ENCODE peak calls at places on chromosomes 12 and 14, in eight cellular contexts. Z, P, R, N, Q, T, M and B are unnamed samples.
A peak's percentile ranks its signal among the peaks of the same experiment; 100 is the strongest.

GRCh38 chr12:64650762-64651161 is 40.5 kb downstream of the RASSF3 start:
- DNase-seq in T (no peak), R (no peak), Q (no peak), P (peak; percentile 48), M (no peak), N (no peak), Z (no peak), B (no peak)

GRCh38 chr14:37150414-37150813 is 22.0 kb downstream of the SLC25A21 start:
- DNase-seq in N (peak; percentile 62), Q (peak; percentile 69), M (peak; percentile 13), Z (peak; percentile 63), R (no peak), P (peak; percentile 65), T (no peak), B (no peak)

GRCh38 chr14:100819829-100820475 is 6.0 kb upstream of the MEG3 start:
- DNase-seq in N (no peak), M (no peak), R (no peak), Z (no peak), Q (no peak), T (no peak), P (no peak), B (no peak)

GRCh38 chr12:8609061-8609570 is 3.5 kb downstream of the AICDA start:
- DNase-seq in T (no peak), Q (peak; percentile 78), M (peak; percentile 11), P (peak; percentile 66), R (no peak), N (peak; percentile 54), Z (peak; percentile 55), B (no peak)

GRCh38 chr12:80272516-80272915 is 171.5 kb upstream of the PTPRQ start:
- DNase-seq in N (no peak), M (no peak), T (no peak), R (no peak), P (peak; percentile 25), Q (no peak), Z (no peak), B (no peak)

GRCh38 chr14:38286481-38286880 is 30.6 kb upstream of the CLEC14A start:
- DNase-seq in P (peak; percentile 2), N (no peak), T (no peak), R (no peak), Z (peak; percentile 66), M (no peak), Q (peak; percentile 54), B (no peak)

GRCh38 chr12:100329800-100330199 is 27.1 kb upstream of the SLC17A8 start:
- DNase-seq in R (no peak), Z (no peak), Q (no peak), N (no peak), P (no peak), M (no peak), T (no peak), B (no peak)

GRCh38 chr12:89212339-89212771 is 139.9 kb downstream of the DUSP6 start:
- DNase-seq in T (no peak), P (peak; percentile 55), M (no peak), Z (peak; percentile 72), N (peak; percentile 31), R (peak; percentile 20), Q (peak; percentile 39), B (no peak)

GRCh38 chr14:61322799-61323290 is 1.5 kb downstream of the PRKCH start:
- DNase-seq in Q (no peak), Z (peak; percentile 81), T (no peak), M (no peak), R (no peak), N (peak; percentile 17), P (peak; percentile 22), B (no peak)

GRCh38 chr14:76514599-76514998 is 138.7 kb downstream of the ESRRB start:
- DNase-seq in N (peak; percentile 9), Z (peak; percentile 72), Q (peak; percentile 5), R (no peak), M (no peak), P (no peak), T (no peak), B (no peak)

GRCh38 chr12:118058881-118059644 is 1.9 kb downstream of the WSB2 start:
- DNase-seq in M (no peak), T (no peak), P (peak; percentile 68), R (no peak), Z (no peak), Q (peak; percentile 78), N (peak; percentile 49), B (no peak)

GRCh38 chr12:11508699-11509098 is 113.3 kb upstream of the PRB2 start:
- DNase-seq in M (no peak), R (peak; percentile 26), T (no peak), Q (no peak), N (peak; percentile 19), P (peak; percentile 4), Z (no peak), B (no peak)

GRCh38 chr14:79629891-79630560 is 581.3 kb downstream of the DIO2 start:
- DNase-seq in N (no peak), Z (peak; percentile 1), Q (no peak), T (no peak), R (no peak), M (no peak), P (no peak), B (no peak)

GRCh38 chr12:51941011-51941561 is 10.4 kb upstream of the ACVR1B start:
- DNase-seq in P (peak; percentile 65), N (peak; percentile 31), T (no peak), Q (peak; percentile 52), Z (no peak), R (no peak), M (peak; percentile 32), B (no peak)

GRCh38 chr12:91852646-91853045 is 293.0 kb downstream of the BTG1 start:
- DNase-seq in T (no peak), N (peak; percentile 45), M (no peak), Z (peak; percentile 30), Q (no peak), P (peak; percentile 32), R (no peak), B (no peak)

GRCh38 chr12:116675339-116676107 is 62.3 kb downstream of the SPRING1 start:
- DNase-seq in Q (no peak), T (no peak), P (no peak), R (no peak), M (no peak), Z (no peak), N (no peak), B (no peak)

GRCh38 chr12:97283297-97283696 is 179.3 kb upstream of the RMST start:
- DNase-seq in N (no peak), T (no peak), M (no peak), Q (no peak), Z (no peak), R (no peak), P (no peak), B (no peak)

GRCh38 chr12:57993834-57994233 is 52.5 kb downstream of the ATP23 start:
- DNase-seq in M (no peak), N (no peak), P (no peak), T (no peak), Q (no peak), Z (peak; percentile 46), R (no peak), B (no peak)

GRCh38 chr12:7832059-7832696 is 40.5 kb downstream of the SLC2A14 start:
- DNase-seq in T (no peak), R (peak; percentile 34), N (peak; percentile 72), P (peak; percentile 75), Z (peak; percentile 61), Q (peak; percentile 76), M (peak; percentile 27), B (no peak)

GRCh38 chr14:93737574-93737973 is 50.7 kb downstream of the PRIMA1 start:
- DNase-seq in Z (no peak), N (no peak), M (no peak), R (no peak), T (no peak), P (no peak), Q (no peak), B (no peak)

GRCh38 chr14:81449114-81449513 is 49.0 kb upstream of the STON2 start:
- DNase-seq in P (peak; percentile 31), R (no peak), Z (no peak), Q (peak; percentile 86), M (no peak), N (no peak), T (no peak), B (no peak)